ENCODE peak calls at places on chromosomes 5 and 9, in eight cellular contexts. O is HCT116; Q is tibial nerve; R is GM23338; C is NT2/D1; G is CD8-positive, alpha-beta T cell; M is vagina; B is hepatocyte. K is an unnamed sample.

GRCh38 chr5:75324791-75325190 is 12.2 kb upstream of the HMGCR start:
- DNase-seq in O (no peak), Q (no peak), R (no peak), C (no peak), G (no peak), M (no peak), B (no peak), K (no peak)

GRCh38 chr5:3362606-3362910 is 233.1 kb upstream of the IRX1 start:
- DNase-seq in O (no peak), Q (no peak), R (no peak), C (no peak), G (no peak), M (peak; percentile 79), B (no peak), K (no peak)

GRCh38 chr5:134724872-134725271 is 13.5 kb upstream of the CAMLG start:
- DNase-seq in O (no peak), Q (no peak), R (no peak), C (no peak), G (no peak), M (no peak), B (no peak), K (no peak)

GRCh38 chr9:130895481-130896232 is 955 bp downstream of the QRFP start:
- DNase-seq in O (no peak), Q (no peak), R (peak; percentile 62), C (no peak), G (no peak), M (no peak), B (no peak), K (no peak)

GRCh38 chr9:124706685-124707084 is 64.4 kb downstream of the NR6A1 start:
- DNase-seq in O (no peak), Q (no peak), R (no peak), C (no peak), G (no peak), M (no peak), B (no peak), K (no peak)

GRCh38 chr5:83577036-83577636 is 105.6 kb downstream of the VCAN start:
- DNase-seq in O (peak; percentile 73), Q (no peak), R (no peak), C (no peak), G (no peak), M (no peak), B (peak; percentile 78), K (no peak)

GRCh38 chr5:173963867-173964429 is 25.0 kb upstream of the C5orf47 start:
- DNase-seq in O (no peak), Q (no peak), R (peak; percentile 92), C (no peak), G (peak; percentile 67), M (no peak), B (peak; percentile 48), K (no peak)

GRCh38 chr9:137286980-137287383 is 9.5 kb downstream of the TOR4A start:
- DNase-seq in O (peak; percentile 72), Q (no peak), R (peak; percentile 85), C (no peak), G (no peak), M (no peak), B (peak; percentile 82), K (peak; percentile 59)

GRCh38 chr5:140192715-140193428 is 17.9 kb downstream of the CYSTM1 start:
- DNase-seq in O (no peak), Q (no peak), R (no peak), C (no peak), G (no peak), M (no peak), B (no peak), K (no peak)

GRCh38 chr9:91424403-91425176 is 958 bp upstream of the NFIL3 start:
- DNase-seq in O (no peak), Q (peak; percentile 93), R (peak; percentile 69), C (no peak), G (peak; percentile 78), M (no peak), B (peak; percentile 93), K (peak; percentile 82)

GRCh38 chr5:5480481-5481111 is 58.1 kb downstream of the ICE1 start:
- DNase-seq in O (no peak), Q (no peak), R (no peak), C (no peak), G (no peak), M (no peak), B (no peak), K (no peak)

GRCh38 chr5:5483880-5484595 is 61.6 kb downstream of the ICE1 start:
- DNase-seq in O (no peak), Q (no peak), R (peak; percentile 30), C (peak; percentile 18), G (no peak), M (no peak), B (no peak), K (no peak)

GRCh38 chr5:5481206-5481605 is 58.7 kb downstream of the ICE1 start:
- DNase-seq in O (no peak), Q (no peak), R (no peak), C (no peak), G (peak; percentile 35), M (no peak), B (no peak), K (no peak)

GRCh38 chr5:5481633-5482032 is 59.2 kb downstream of the ICE1 start:
- DNase-seq in O (no peak), Q (no peak), R (no peak), C (no peak), G (no peak), M (no peak), B (no peak), K (no peak)

GRCh38 chr5:5483350-5483749 is 60.9 kb downstream of the ICE1 start:
- DNase-seq in O (no peak), Q (no peak), R (no peak), C (no peak), G (no peak), M (no peak), B (no peak), K (no peak)
- H3K36me3 ChIP-seq in O (no peaks in the 10 kb centered on the region), Q (peaks cover 63% of the 10 kb centered on the region), R (no peaks in the 10 kb centered on the region), C (peaks cover 28% of the 10 kb centered on the region), G (peaks cover 6% of the 10 kb centered on the region), M (no peaks in the 10 kb centered on the region), B (no peaks in the 10 kb centered on the region), K (peaks cover 82% of the 10 kb centered on the region)

DNA sequence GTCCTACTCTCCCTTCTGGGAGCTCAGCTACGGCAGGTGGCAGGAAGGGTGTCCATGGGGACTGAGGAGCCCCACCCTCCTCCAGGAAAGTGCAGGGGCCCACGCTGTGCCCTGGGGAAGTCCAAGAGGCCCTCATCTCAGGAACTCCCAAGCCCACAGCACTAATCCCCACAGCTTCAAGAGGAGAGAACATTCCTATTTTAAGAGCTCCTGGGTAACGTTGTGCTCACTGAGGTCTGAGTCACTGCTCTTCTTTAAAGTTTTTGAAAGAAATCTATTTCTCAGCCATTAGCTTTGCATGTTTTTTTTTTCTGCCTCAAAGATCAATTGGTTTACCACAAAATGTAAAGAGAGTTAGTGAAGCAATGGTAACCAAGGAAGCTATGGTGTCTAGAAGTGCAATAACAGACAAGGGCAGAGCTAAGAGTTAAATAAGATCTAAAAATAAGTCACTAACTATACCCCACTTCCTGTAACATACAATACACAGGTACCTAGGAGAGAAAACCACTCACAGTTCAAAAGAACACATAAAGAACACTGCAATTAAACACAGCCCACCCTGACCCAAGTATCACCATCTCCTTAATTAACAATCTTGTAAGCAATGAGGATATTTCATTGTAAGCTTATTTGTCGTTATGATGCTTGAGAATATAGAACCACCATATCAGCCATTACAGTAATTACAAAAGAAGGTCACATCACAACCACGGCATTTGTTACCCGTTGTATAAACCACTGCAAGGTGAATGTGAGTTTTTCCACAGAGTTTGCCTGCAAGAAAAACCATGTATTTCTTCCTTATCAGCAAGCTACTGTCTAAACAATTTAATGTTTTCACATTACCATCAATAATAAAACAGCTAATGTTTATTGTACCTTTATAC is 382.3 kb upstream of the SLC30A5 start:
- DNase-seq in O (no peak), Q (no peak), R (no peak), C (no peak), G (no peak), M (no peak), B (peak; percentile 16), K (no peak)
- H3K4me1 ChIP-seq in O (no peaks in the 10 kb centered on the region), Q (no peaks in the 10 kb centered on the region), R (no peaks in the 10 kb centered on the region), C (no peaks in the 10 kb centered on the region), G (peaks cover 29% of the 10 kb centered on the region), M (peaks cover 14% of the 10 kb centered on the region), B (peaks cover 9% of the 10 kb centered on the region), K (peaks cover 30% of the 10 kb centered on the region)

DNA sequence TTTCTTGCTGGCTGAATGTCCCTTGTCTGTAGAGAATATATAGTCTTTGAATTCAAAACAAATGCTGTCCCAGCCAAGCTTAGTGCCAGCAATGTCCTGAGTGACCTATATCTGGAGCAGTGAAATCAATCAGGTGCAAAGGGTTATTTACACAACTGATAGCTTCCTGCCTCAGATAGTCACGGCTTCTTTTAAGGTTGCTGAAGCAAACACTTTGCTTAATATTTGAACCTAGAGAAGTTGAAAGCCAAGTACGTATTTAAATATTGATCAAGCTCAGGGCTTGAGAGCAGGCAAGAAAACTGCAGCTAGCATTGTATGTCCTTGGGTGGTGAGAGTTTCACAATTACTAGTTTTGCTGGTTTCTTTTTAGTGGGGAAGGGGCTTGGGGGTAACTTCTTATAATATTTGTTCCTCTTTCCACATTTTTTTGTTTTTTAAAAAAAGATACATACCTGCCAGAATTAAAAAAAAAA is 2.0 kb upstream of the ARHGEF28 start:
- DNase-seq in O (no peak), Q (no peak), R (no peak), C (no peak), G (no peak), M (no peak), B (peak; percentile 28), K (no peak)
- H3K27me3 ChIP-seq in O (no peaks in the 10 kb centered on the region), Q (no peaks in the 10 kb centered on the region), R (peaks cover 38% of the 10 kb centered on the region), C (peaks cover 31% of the 10 kb centered on the region), G (no peaks in the 10 kb centered on the region), M (no peaks in the 10 kb centered on the region), B (peaks cover 34% of the 10 kb centered on the region), K (peaks cover 30% of the 10 kb centered on the region)

DNA sequence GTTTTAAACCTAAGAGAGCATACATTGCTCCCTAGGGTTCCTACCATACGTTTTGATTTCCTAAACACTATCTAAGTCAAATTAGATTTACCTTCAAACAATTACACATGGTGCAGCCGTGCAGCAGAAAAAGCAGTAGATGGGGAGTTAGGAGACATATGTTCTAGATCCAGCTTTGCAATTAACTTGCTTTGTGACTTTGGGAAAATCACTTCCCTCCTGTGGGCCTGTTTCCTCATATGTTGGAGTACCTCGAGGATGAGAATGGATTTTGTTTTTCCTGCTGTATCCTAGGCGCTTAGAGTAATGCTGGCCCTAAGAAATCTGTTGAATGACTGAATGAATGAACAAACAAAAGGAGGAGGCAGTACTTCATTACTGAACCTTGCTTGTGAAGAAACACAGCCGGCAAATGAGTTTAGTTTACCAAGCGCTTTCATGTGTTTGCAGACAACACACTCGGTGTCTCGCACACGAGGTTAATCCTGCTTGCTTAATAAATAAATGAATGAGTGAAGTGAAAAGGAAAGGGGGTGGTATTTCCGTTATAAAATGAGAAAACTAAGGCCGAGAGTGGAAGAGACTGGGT is 578 bp downstream of the MRPL50 start:
- DNase-seq in O (no peak), Q (no peak), R (no peak), C (no peak), G (peak; percentile 29), M (no peak), B (no peak), K (no peak)
- H3K36me3 ChIP-seq in O (peaks cover 18% of the 10 kb centered on the region), Q (peaks cover 36% of the 10 kb centered on the region), R (peaks cover 22% of the 10 kb centered on the region), C (peaks cover 58% of the 10 kb centered on the region), G (peaks cover 8% of the 10 kb centered on the region), M (no peaks in the 10 kb centered on the region), B (peaks cover 13% of the 10 kb centered on the region), K (no peaks in the 10 kb centered on the region)